ENCODE peak calls at places on chromosomes 11 and 22, in four cellular contexts. Q is AG09309, Y is brain microvascular endothelial cell, E is adipocyte. Z is an unnamed sample.

GRCh38 chr22:30425327-30425615 is 297 bp upstream of the MTFP1 start:
- DNase-seq in Q (no peak), Y (no peak), E (no peak), Z (no peak)

GRCh38 chr11:8223513-8223899 is 40.2 kb downstream of the LMO1 start:
- DNase-seq in Q (no peak), Y (peak; percentile 6), E (peak; percentile 6), Z (no peak)

GRCh38 chr11:132177106-132177505 is 806.7 kb downstream of the NTM start:
- DNase-seq in Q (peak; percentile 13), Y (peak; percentile 62), E (peak; percentile 66), Z (peak; percentile 61)

GRCh38 chr22:21447694-21448402 is 19.3 kb upstream of the TMEM191C start:
- DNase-seq in Q (no peak), Y (no peak), E (no peak), Z (no peak)

GRCh38 chr11:76455931-76456330 is 11.1 kb downstream of the EMSY start:
- DNase-seq in Q (no peak), Y (no peak), E (no peak), Z (no peak)

GRCh38 chr11:123351375-123351774 is 78.7 kb upstream of the GRAMD1B start:
- DNase-seq in Q (no peak), Y (no peak), E (no peak), Z (no peak)

GRCh38 chr11:28529540-28530410 is 421.6 kb downstream of the METTL15 start:
- DNase-seq in Q (peak; percentile 47), Y (peak; percentile 51), E (peak; percentile 81), Z (peak; percentile 83)

GRCh38 chr11:117183724-117184349 is 5.3 kb downstream of the SIDT2 start:
- DNase-seq in Q (no peak), Y (no peak), E (no peak), Z (peak; percentile 24)

GRCh38 chr22:29342577-29343312 is 27.2 kb upstream of the RASL10A start:
- DNase-seq in Q (no peak), Y (no peak), E (no peak), Z (no peak)

GRCh38 chr11:102007567-102008437 is 39.4 kb upstream of the CFAP300 start:
- DNase-seq in Q (peak; percentile 18), Y (no peak), E (peak; percentile 86), Z (peak; percentile 96)

GRCh38 chr11:97460091-97460490 is 1070.3 kb downstream of the JRKL start:
- DNase-seq in Q (no peak), Y (no peak), E (no peak), Z (no peak)

GRCh38 chr11:117827521-117828511 is 3.3 kb upstream of the FXYD2 start:
- DNase-seq in Q (no peak), Y (no peak), E (no peak), Z (no peak)

GRCh38 chr11:133507185-133507584 is 25.1 kb downstream of the OPCML start:
- DNase-seq in Q (no peak), Y (no peak), E (no peak), Z (no peak)

GRCh38 chr11:69265911-69266510 is 27.9 kb upstream of the MYEOV start:
- DNase-seq in Q (no peak), Y (no peak), E (no peak), Z (no peak)

DNA sequence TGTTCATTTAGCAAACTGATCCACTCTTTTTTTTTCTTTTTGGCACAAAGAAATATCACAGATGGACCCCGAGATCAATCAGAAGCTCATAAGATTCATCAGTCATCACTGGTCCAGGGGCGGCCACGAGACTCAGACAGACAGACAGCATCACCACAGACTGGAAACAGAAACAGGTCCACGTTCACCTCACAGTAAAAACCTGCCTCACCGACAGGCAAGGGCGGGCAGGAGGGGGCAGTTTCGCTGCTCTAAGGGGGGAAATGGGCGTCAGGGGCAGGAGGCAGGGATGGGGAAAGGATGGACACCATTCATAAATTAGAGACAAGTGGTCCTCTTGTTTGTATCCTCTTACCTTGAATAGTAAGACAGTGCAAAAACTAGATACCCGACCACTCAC is 16.5 kb downstream of the CHST1 start:
- DNase-seq in Q (no peak), Y (no peak), E (no peak), Z (no peak)
- H3K4me3 ChIP-seq in Q (no peak overlapping the region), Y (no peak overlapping the region), E (no peak overlapping the region), Z (no peak overlapping the region)

GRCh38 chr22:39928556-39929401 is 27.9 kb downstream of the GRAP2 start:
- DNase-seq in Q (no peak), Y (no peak), E (no peak), Z (no peak)

GRCh38 chr22:39925273-39925672 is 24.4 kb downstream of the GRAP2 start:
- DNase-seq in Q (no peak), Y (no peak), E (no peak), Z (no peak)

GRCh38 chr22:39924286-39924685 is 23.4 kb downstream of the GRAP2 start:
- DNase-seq in Q (no peak), Y (no peak), E (no peak), Z (no peak)

GRCh38 chr22:39926175-39927152 is 25.6 kb downstream of the GRAP2 start:
- DNase-seq in Q (no peak), Y (no peak), E (no peak), Z (no peak)

GRCh38 chr22:39927544-39927943 is 26.7 kb downstream of the GRAP2 start:
- DNase-seq in Q (no peak), Y (no peak), E (no peak), Z (no peak)
- H3K4me3 ChIP-seq in Q (no peak overlapping the region), Y (no peak overlapping the region), E (no peak overlapping the region), Z (no peak overlapping the region)

GRCh38 chr22:37321288-37321687 is 39.0 kb downstream of the CYTH4 start:
- DNase-seq in Q (no peak), Y (no peak), E (peak; percentile 41), Z (no peak)

GRCh38 chr22:37328017-37328416 is 45.7 kb downstream of the CYTH4 start:
- DNase-seq in Q (peak; percentile 63), Y (peak; percentile 82), E (no peak), Z (peak; percentile 93)

GRCh38 chr22:37325024-37325395 is 42.7 kb downstream of the CYTH4 start:
- DNase-seq in Q (no peak), Y (no peak), E (no peak), Z (no peak)

GRCh38 chr22:37326726-37327125 is 44.4 kb downstream of the CYTH4 start:
- DNase-seq in Q (no peak), Y (no peak), E (no peak), Z (peak; percentile 53)

DNA sequence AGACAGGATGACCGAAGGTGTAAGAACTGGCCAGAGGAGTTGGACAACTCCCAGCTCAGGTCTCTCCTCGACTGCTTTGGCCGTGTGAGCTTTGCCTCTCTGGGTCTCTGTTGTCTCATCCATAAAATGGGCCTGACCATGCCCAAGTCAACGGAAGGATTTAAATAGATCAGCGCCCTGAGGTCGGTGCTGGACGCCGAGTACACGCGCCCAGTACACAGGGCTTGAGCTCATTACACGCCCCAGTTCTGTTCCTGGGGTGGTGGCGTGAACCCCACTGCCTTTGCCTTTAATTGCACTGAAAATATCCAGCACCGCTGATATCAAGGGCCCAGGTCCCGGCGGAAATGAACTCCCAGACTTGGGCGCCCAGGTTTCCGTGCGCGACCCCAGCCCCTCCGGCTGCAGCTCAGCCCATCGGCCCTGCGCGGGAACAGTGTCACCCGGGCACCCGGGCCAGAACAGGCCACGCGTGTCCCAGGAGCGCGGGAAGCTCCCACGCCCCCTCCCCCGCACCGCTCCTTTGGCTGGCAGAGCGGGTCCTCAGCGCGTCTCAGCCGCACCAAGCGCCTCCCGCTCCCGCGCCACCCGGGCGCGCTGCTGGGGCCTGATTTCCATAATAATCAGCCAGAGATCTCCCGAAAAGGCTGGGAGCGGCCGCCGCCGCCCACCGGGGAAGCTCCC is 42.2 kb downstream of the CYTH4 start:
- DNase-seq in Q (no peak), Y (no peak), E (no peak), Z (no peak)
- H3K4me3 ChIP-seq in Q (peak overlapping the region; percentile 11), Y (peak overlapping the region; percentile 27), E (no peak overlapping the region), Z (no peak overlapping the region)

GRCh38 chr22:42074153-42074750 is at the start of gene PHETA2:
- DNase-seq in Q (no peak), Y (no peak), E (peak; percentile 75), Z (no peak)
- H3K4me3 ChIP-seq in Q (peak within 1 kb of the TSS; percentile 81), Y (peak within 1 kb of the TSS; percentile 75), E (peak within 1 kb of the TSS; percentile 82), Z (no peak within 1 kb of the TSS)

Z was measured in PC-3.